ENCODE peak calls at places on chromosomes 1 and 21, in five cellular contexts. P is stomach, E is glutamatergic neuron, N is nephron progenitor cell, B is heart right ventricle. J is an unnamed sample.
A peak's percentile ranks its signal among the peaks of the same experiment; 100 is the strongest.

GRCh38 chr21:29208044-29208665 is 77.7 kb downstream of the MAP3K7CL start:
- DNase-seq in P (no peak), E (no peak), N (no peak), B (no peak), J (no peak)

GRCh38 chr1:33161061-33161681 is 20.7 kb downstream of the TRIM62 start:
- DNase-seq in P (no peak), E (no peak), N (no peak), B (peak; percentile 68), J (peak; percentile 56)

GRCh38 chr1:20521960-20522861 is 14.3 kb upstream of the MUL1 start:
- DNase-seq in P (peak; percentile 86), E (peak; percentile 87), N (peak; percentile 87), B (peak; percentile 82), J (peak; percentile 93)

GRCh38 chr1:218982482-218982881 is 191.2 kb upstream of the LYPLAL1 start:
- DNase-seq in P (no peak), E (no peak), N (no peak), B (no peak), J (no peak)

GRCh38 chr1:186680031-186681012 is at the start of gene PTGS2:
- DNase-seq in P (peak; percentile 50), E (peak; percentile 79), N (peak; percentile 74), B (peak; percentile 73), J (peak; percentile 45)

GRCh38 chr1:56967900-56968832 is 2.4 kb upstream of the C8B start:
- DNase-seq in P (peak; percentile 48), E (peak; percentile 78), N (peak; percentile 69), B (peak; percentile 9), J (peak; percentile 54)

GRCh38 chr1:154145986-154146385 is 8.9 kb downstream of the NUP210L start:
- DNase-seq in P (no peak), E (no peak), N (no peak), B (no peak), J (no peak)

GRCh38 chr1:236795757-236796719 is 946 bp downstream of the MTR start:
- DNase-seq in P (no peak), E (no peak), N (no peak), B (peak; percentile 34), J (no peak)

GRCh38 chr1:4422496-4423289 is 231.7 kb upstream of the AJAP1 start:
- DNase-seq in P (no peak), E (no peak), N (no peak), B (no peak), J (peak; percentile 11)
- TF ChIP-seq CTCF in P (no peak), E (no peak), N (peak; percentile 9), B (no peak), J (peak; percentile 55)

DNA sequence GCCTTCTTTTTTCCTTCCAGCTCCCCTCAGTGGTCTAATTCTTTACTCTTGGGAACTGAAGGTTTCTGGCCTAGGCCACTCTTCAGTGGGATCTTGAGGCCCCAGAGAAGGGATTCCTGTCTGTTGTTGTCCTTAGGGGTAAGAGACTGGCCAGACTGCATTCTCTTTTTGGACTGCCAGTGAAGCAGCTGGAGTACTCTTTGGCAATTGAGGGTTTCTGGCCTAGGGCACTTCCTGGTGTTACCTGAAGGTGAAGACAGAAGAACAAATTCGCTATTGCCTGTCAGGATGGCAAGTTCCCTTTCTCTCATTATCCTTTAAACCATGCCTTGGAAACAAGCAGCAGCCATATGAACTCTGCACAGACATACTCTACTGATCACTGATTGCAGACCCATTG is 286.6 kb upstream of the ZP4 start:
- DNase-seq in P (no peak), E (no peak), N (no peak), B (no peak), J (no peak)
- TF ChIP-seq CTCF in P (no peak), E (no peak), N (no peak), B (no peak), J (no peak)

GRCh38 chr1:230095938-230096337 is 28.9 kb downstream of the GALNT2 start:
- DNase-seq in P (no peak), E (no peak), N (no peak), B (no peak), J (no peak)
- TF ChIP-seq CTCF in P (no peak), E (no peak), N (no peak), B (no peak), J (no peak)

GRCh38 chr1:35932158-35932636 is 1.3 kb downstream of the AGO3 start:
- DNase-seq in P (no peak), E (no peak), N (no peak), B (no peak), J (no peak)

GRCh38 chr1:35931424-35932157 is 686 bp downstream of the AGO3 start:
- DNase-seq in P (peak; percentile 40), E (peak; percentile 57), N (peak; percentile 48), B (peak; percentile 6), J (peak; percentile 8)

GRCh38 chr1:35932941-35933340 is 2.0 kb downstream of the AGO3 start:
- DNase-seq in P (no peak), E (no peak), N (no peak), B (no peak), J (no peak)

GRCh38 chr1:35929730-35930592 is 944 bp upstream of the AGO3 start:
- DNase-seq in P (peak; percentile 41), E (peak; percentile 40), N (peak; percentile 37), B (peak; percentile 51), J (peak; percentile 12)

DNA sequence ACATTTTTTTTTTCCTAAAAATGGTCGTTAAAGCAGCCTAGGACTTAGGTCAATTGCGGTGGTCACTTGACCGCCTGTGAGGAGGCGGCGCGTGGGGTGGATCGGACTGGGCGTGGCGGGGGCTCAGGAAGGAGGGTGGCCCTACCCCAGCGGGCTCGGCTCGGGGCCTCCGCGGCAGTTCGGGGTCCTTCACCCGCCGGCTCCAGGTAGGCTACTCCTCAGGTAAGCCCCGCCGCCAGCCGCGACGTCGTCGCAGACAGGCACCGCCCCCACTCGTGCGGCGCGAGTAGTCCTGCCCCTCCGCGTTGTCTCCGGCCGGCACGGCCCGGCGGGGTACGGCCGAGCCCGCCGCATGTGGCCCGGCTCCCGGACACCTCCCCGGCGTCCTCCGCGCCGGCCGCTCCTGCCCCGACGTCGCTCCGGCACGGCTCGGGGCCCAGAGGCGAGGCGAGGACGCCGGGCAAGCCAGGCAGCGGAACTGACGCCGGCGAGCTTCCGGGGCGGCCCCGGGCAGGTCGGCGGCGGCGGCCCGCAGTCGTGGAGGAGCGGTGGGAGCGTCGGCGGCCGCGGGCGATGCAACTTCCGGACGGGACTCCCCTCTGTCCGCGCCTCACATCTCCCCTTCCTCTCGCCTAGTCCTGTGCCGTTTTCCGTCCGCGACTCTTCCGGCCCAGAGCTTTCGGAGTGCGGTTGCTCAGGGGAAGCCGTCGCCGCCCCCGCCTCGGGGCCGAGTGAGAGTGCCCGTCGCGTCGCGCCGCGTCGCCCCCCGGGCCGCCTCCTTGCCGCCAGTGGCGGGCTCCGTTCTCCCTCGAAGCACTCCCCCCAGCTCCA is at the start of gene AGO3:
- DNase-seq in P (peak; percentile 84), E (peak; percentile 86), N (peak; percentile 81), B (peak; percentile 82), J (peak; percentile 69)
- TF ChIP-seq CTCF in P (no peak), E (no peak), N (no peak), B (no peak), J (no peak)

GRCh38 chr1:159915571-159916239 is 9.6 kb downstream of the TAGLN2 start:
- DNase-seq in P (no peak), E (no peak), N (no peak), B (no peak), J (no peak)
- TF ChIP-seq CTCF in P (no peak), E (no peak), N (no peak), B (no peak), J (no peak)

DNA sequence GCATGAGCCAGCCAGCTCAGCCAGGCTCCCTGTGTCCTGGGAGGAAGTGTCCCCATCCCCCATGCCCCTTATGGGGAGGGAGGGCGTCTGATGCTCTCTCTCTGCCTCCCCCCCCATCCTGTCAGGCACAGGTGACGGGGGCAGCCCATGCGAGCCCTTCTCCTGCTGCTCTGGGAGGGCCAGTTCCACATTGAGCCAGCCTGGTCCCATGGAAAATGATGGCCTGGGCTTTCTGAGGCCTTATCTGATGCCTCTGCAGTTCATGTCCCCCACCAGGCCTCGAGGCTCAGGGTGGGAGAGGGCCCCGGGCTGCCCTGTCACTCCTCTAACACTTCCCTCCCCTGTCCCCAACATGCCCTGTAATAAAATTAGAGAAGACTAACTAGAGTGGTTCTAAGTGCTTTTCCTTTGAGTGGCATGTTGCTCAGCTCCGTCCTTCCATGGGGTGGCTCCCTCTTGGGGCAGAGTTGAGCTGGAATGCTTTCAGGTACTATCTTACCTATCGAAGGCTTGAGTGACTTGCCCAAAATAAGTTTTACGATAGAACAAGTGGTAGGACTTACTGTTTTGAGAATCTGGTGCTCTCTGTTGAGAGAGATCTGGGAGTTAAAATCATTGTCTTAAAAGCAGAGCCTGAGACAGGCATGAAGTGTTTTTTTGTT is 1.8 kb upstream of the MTFR1L start:
- DNase-seq in P (no peak), E (no peak), N (no peak), B (no peak), J (no peak)
- TF ChIP-seq CTCF in P (no peak), E (no peak), N (no peak), B (no peak), J (peak; percentile 40)

GRCh38 chr21:44461438-44462089 is 6.3 kb downstream of the LRRC3 start:
- DNase-seq in P (no peak), E (no peak), N (no peak), B (no peak), J (no peak)
- TF ChIP-seq CTCF in P (no peak), E (no peak), N (peak; percentile 9), B (peak; percentile 48), J (peak; percentile 43)

GRCh38 chr21:40840441-40840840 is 6.5 kb downstream of the DSCAM start:
- DNase-seq in P (no peak), E (no peak), N (no peak), B (no peak), J (no peak)

GRCh38 chr21:40844935-40845334 is 2.0 kb downstream of the DSCAM start:
- DNase-seq in P (no peak), E (no peak), N (no peak), B (no peak), J (no peak)

GRCh38 chr21:40842197-40842552 is 4.8 kb downstream of the DSCAM start:
- DNase-seq in P (no peak), E (no peak), N (no peak), B (no peak), J (no peak)

GRCh38 chr21:40839551-40839950 is 7.4 kb downstream of the DSCAM start:
- DNase-seq in P (no peak), E (no peak), N (no peak), B (no peak), J (no peak)

DNA sequence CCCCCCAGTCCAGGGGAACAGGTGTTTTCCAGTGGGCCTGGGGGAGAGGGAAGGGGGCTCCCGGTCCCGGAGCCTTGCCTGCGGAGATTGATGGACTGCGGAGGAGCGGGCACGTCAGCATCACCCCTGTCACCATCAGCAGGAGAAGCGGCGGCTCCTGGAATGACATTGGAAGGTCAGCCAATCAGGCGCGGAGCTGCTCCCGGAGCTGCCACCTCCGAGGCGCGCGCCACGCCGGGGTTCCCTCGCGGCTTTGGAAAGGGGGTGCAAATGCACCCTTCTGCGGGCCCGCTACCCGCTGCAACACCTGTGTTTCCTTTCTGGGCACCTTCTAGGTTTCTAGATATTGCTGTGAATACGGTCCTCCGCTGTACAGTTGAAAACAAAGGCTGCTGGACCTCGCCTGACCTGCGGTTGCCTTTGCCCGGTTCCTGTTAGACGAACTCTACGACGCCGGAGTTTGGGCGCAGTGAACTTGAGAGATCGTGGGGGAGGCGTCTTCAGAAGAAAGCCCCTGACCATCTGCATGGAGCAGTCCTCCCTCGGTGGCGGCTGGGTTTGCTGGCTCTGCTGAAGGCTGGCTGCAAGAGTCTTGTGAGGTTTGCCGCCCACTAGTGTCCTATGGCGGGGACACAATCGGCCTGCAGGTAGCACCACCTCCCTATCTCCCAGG is 5.3 kb downstream of the DSCAM start:
- DNase-seq in P (peak; percentile 67), E (peak; percentile 87), N (peak; percentile 77), B (peak; percentile 47), J (peak; percentile 57)
- TF ChIP-seq CTCF in P (no peak), E (peak; percentile 68), N (peak; percentile 62), B (peak; percentile 44), J (peak; percentile 71)

GRCh38 chr1:198072177-198072576 is 84.6 kb upstream of the NEK7 start:
- DNase-seq in P (no peak), E (no peak), N (no peak), B (no peak), J (no peak)
- TF ChIP-seq CTCF in P (no peak), E (no peak), N (no peak), B (no peak), J (no peak)